ENCODE peak calls at places on chromosome 12, in five cellular contexts. Z, O, T, Y and S are unnamed samples.

GRCh38 chr12:57216014-57216891 is at the start of gene NXPH4:
- DNase-seq in O (no peak), Y (no peak), Z (no peak), T (no peak), S (no peak)

GRCh38 chr12:129641916-129642315 is 261.9 kb downstream of the TMEM132D start:
- DNase-seq in O (no peak), Y (no peak), Z (no peak), T (no peak), S (no peak)

GRCh38 chr12:57552692-57553321 is 3.0 kb downstream of the KIF5A start:
- DNase-seq in T (no peak), Z (no peak), Y (no peak), O (peak), S (no peak)

GRCh38 chr12:104172564-104172935 is 34.5 kb upstream of the NFYB start:
- DNase-seq in T (no peak), Z (no peak), Y (no peak), O (no peak), S (no peak)

GRCh38 chr12:2650261-2651060 is 144.3 kb upstream of the FKBP4 start:
- DNase-seq in O (no peak), Y (no peak), Z (no peak), T (no peak), S (peak)

GRCh38 chr12:57243521-57244305 is 7.3 kb downstream of the STAC3 start:
- DNase-seq in O (peak), T (peak), Y (no peak), Z (peak), S (peak)

GRCh38 chr12:89278169-89278568 is 74.1 kb downstream of the DUSP6 start:
- DNase-seq in Y (no peak), T (no peak), O (no peak), Z (no peak), S (no peak)

GRCh38 chr12:104793280-104793679 is 164.8 kb downstream of the SLC41A2 start:
- DNase-seq in T (peak), Z (no peak), Y (no peak), O (peak), S (no peak)

GRCh38 chr12:109987615-109988014 is 8.6 kb downstream of the GIT2 start:
- DNase-seq in Y (no peak), Z (peak), T (no peak), O (peak), S (no peak)

GRCh38 chr12:123031171-123031845 is 50.8 kb downstream of the ARL6IP4 start:
- DNase-seq in T (no peak), Y (no peak), O (no peak), Z (no peak), S (no peak)

GRCh38 chr12:121241203-121241970 is 31.5 kb downstream of the P2RX4 start:
- DNase-seq in O (no peak), T (no peak), Z (no peak), Y (no peak), S (no peak)

GRCh38 chr12:108801736-108802665 is 55.4 kb downstream of the SSH1 start:
- DNase-seq in Z (no peak), Y (no peak), T (no peak), O (peak), S (no peak)

GRCh38 chr12:51383281-51383905 is 7.8 kb downstream of the GALNT6 start:
- DNase-seq in O (no peak), Y (no peak), Z (peak), T (peak), S (no peak)

GRCh38 chr12:100083308-100083707 is 59.4 kb downstream of the BLTP3B start:
- DNase-seq in Y (no peak), T (no peak), O (no peak), Z (no peak), S (no peak)

GRCh38 chr12:100075598-100075997 is 67.1 kb downstream of the BLTP3B start:
- DNase-seq in Y (no peak), O (no peak), Z (no peak), T (peak), S (no peak)

GRCh38 chr12:100077367-100077766 is 65.3 kb downstream of the BLTP3B start:
- DNase-seq in T (no peak), O (no peak), Z (no peak), Y (no peak), S (no peak)
- TF ChIP-seq CTCF in T (no peak), O (peak), Z (no peak), Y (peak), S (no peak)

GRCh38 chr12:53268637-53269562 is 801 bp downstream of the ESPL1 start:
- DNase-seq in O (no peak), Y (no peak), T (peak), Z (no peak), S (no peak)
- TF ChIP-seq CTCF in O (no peak), Y (no peak), T (no peak), Z (no peak), S (no peak)

DNA sequence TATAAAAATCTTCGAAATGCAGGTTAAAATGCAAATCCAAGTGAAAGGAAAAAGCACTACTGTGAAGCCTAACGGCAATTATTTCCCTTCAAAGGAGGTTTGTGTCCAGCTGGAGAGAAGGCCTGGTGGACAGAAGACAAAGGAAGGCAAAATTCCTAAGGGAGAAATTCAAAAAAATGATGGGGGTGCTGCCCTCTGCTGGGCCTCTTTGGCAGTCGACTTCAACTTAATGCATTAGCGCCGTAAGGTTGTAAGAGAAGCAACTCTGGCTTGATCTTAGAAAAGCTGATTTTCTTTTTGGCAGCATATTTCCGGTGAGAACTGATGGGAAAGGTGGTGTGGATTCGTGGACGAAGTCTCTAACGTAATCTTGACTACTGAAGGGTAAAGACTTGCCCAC is 34.3 kb upstream of the CHFR start:
- DNase-seq in O (no peak), Y (no peak), Z (no peak), T (no peak), S (no peak)
- TF ChIP-seq CTCF in O (no peak), Y (no peak), Z (no peak), T (peak), S (no peak)

GRCh38 chr12:113867258-113867657 is 98.9 kb downstream of the RBM19 start:
- DNase-seq in Y (no peak), O (peak), T (no peak), Z (no peak), S (no peak)
- TF ChIP-seq CTCF in Y (peak), O (peak), T (peak), Z (peak), S (no peak)

GRCh38 chr12:30794591-30795409 is 40.0 kb upstream of the CAPRIN2 start:
- DNase-seq in O (peak), T (peak), Z (no peak), Y (no peak), S (no peak)

GRCh38 chr12:30796891-30797371 is 42.2 kb upstream of the CAPRIN2 start:
- DNase-seq in Y (no peak), Z (no peak), T (peak), O (peak), S (no peak)

GRCh38 chr12:30796508-30796780 is 41.7 kb upstream of the CAPRIN2 start:
- DNase-seq in Y (no peak), T (no peak), O (peak), Z (no peak), S (no peak)

GRCh38 chr12:30795410-30795659 is 40.6 kb upstream of the CAPRIN2 start:
- DNase-seq in Z (no peak), T (no peak), O (no peak), Y (no peak), S (no peak)

DNA sequence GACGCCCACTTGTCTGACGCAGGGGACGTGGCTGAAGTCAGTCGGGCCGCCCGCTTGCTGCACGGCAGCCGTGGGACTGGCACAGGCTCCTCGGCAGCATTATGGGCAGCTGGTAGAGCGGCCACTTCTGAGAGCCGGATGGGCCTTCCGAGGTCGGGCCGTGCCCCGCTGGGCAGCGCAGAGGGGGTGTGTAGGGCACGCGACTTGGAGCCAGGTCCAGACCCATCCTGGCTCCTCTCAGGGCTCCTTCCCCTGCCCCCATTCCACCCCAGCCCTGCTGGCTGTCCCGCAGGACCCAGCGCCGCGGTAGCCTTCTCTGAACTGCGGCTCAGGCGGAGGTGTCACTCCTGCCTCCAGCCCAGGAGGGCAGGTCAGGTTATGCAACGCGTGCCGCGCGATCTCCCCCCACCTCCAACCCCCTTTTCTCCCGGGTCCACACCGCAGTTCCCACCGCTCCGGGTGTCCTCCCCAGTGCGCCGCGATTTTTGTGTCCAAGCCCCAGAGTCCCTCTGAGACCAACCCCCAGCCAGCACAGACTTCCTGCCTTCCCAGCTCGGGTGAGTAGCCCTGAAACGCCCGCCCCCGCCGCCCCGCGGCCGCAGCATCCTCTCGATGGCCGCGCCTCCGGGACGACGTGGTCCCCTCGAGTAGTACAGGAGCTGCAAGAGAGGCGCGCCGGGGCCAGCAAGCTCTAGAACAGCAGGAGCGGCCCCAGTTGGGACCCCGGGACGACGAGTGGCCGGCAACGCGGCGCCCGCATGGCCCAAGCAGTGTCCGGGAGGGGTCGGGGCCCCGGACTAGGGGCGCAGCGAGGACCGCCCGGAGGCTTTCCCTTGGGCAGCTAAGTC is 41.1 kb upstream of the CAPRIN2 start:
- DNase-seq in O (peak), Z (peak), Y (no peak), T (peak), S (peak)
- TF ChIP-seq CTCF in O (peak), Z (no peak), Y (peak), T (peak), S (no peak)

GRCh38 chr12:124586756-124587155 is 19.3 kb upstream of the NCOR2 start:
- DNase-seq in Y (no peak), O (no peak), Z (no peak), T (no peak), S (no peak)

GRCh38 chr12:124581792-124582424 is 14.5 kb upstream of the NCOR2 start:
- DNase-seq in Z (no peak), Y (no peak), O (no peak), T (no peak), S (no peak)

GRCh38 chr12:124579921-124580517 is 12.6 kb upstream of the NCOR2 start:
- DNase-seq in T (no peak), Z (no peak), Y (no peak), O (no peak), S (no peak)

GRCh38 chr12:124581299-124581698 is 13.9 kb upstream of the NCOR2 start:
- DNase-seq in O (no peak), Y (no peak), Z (no peak), T (no peak), S (no peak)

GRCh38 chr12:124583854-124584253 is 16.4 kb upstream of the NCOR2 start:
- DNase-seq in Y (no peak), Z (no peak), T (no peak), O (no peak), S (no peak)
- TF ChIP-seq CTCF in Y (no peak), Z (no peak), T (no peak), O (no peak), S (no peak)

GRCh38 chr12:117235261-117235660 is 45.0 kb upstream of the FBXO21 start:
- DNase-seq in T (no peak), O (no peak), Y (no peak), Z (no peak), S (no peak)
- TF ChIP-seq CTCF in T (no peak), O (no peak), Y (no peak), Z (no peak), S (no peak)

DNA sequence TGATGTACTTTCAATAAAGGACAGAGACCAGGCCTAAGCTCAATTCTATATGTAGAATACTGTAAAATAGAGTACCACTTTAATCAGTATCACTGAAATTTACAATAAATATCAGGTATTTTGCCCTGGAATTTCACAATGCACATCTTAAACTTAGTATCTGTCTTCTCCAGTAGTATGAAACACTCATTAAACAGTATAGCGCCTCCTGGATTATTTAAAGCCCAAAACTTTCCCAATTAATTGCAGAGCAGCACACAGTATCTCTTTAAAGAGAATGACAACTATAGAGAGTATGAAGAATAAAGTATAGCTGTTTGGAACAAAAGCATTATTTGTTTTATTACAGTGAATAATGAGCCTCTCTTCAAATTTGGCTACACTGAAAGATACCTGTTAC is 80.2 kb downstream of the BHLHE41 start:
- DNase-seq in T (no peak), O (no peak), Z (no peak), Y (no peak), S (no peak)
- TF ChIP-seq CTCF in T (no peak), O (no peak), Z (no peak), Y (no peak), S (no peak)

GRCh38 chr12:38142974-38143373 is 173.6 kb upstream of the ALG10B start:
- DNase-seq in T (no peak), Y (no peak), Z (no peak), O (no peak), S (no peak)
- TF ChIP-seq CTCF in T (no peak), Y (no peak), Z (no peak), O (no peak), S (no peak)